ENCODE peak calls at places on chromosome 1, in nine cellular contexts. G is osteocyte, I is breast epithelium, D is upper lobe of right lung, O is HFFc6, B is coronary artery, Y is OCI-LY7, Q is HFF-Myc, E is MCF 10A. X is an unnamed sample.

GRCh38 chr1:223755432-223755792 is 43.1 kb downstream of the CAPN2 start:
- DNase-seq in I (no peak), B (no peak), Q (no peak), D (no peak), E (no peak), G (no peak), O (no peak), Y (no peak), X (peak; percentile 55)

GRCh38 chr1:44855742-44856141 is 12.7 kb upstream of the PTCH2 start:
- DNase-seq in Y (no peak), O (no peak), D (no peak), Q (no peak), E (peak; percentile 32), I (no peak), B (no peak), G (no peak), X (no peak)

GRCh38 chr1:24702511-24703293 is 42.5 kb upstream of the CLIC4 start:
- DNase-seq in I (no peak), G (no peak), O (no peak), D (no peak), E (peak; percentile 56), Y (no peak), B (no peak), Q (no peak), X (no peak)

GRCh38 chr1:206703647-206704046 is 18.9 kb downstream of the MAPKAPK2 start:
- DNase-seq in I (no peak), E (no peak), O (no peak), Y (no peak), G (no peak), D (peak; percentile 43), Q (no peak), B (no peak), X (no peak)

GRCh38 chr1:23613191-23614126 is 54.2 kb upstream of the ID3 start:
- DNase-seq in G (no peak), Y (peak; percentile 96), Q (no peak), B (no peak), O (no peak), I (no peak), E (no peak), D (no peak), X (no peak)

GRCh38 chr1:15847893-15848142 is 311 bp downstream of the SPEN start:
- DNase-seq in G (no peak), O (no peak), Y (no peak), E (no peak), D (no peak), B (no peak), Q (no peak), I (no peak), X (no peak)

GRCh38 chr1:84583648-84584047 is 9.4 kb upstream of the CTBS start:
- DNase-seq in E (no peak), O (no peak), G (no peak), I (no peak), Q (no peak), B (no peak), D (no peak), Y (no peak), X (no peak)

GRCh38 chr1:51555866-51556619 is 37.0 kb upstream of the EPS15 start:
- DNase-seq in O (no peak), Q (no peak), D (no peak), B (no peak), G (no peak), I (no peak), E (no peak), Y (no peak), X (no peak)

GRCh38 chr1:200869376-200869752 is 3.4 kb upstream of the GPR25 start:
- DNase-seq in Q (no peak), G (peak; percentile 36), D (no peak), E (no peak), I (no peak), B (no peak), Y (no peak), O (no peak), X (no peak)

GRCh38 chr1:24369199-24369598 is 44.4 kb downstream of the STPG1 start:
- DNase-seq in G (no peak), B (no peak), E (peak; percentile 87), Y (no peak), O (no peak), D (no peak), Q (no peak), I (no peak), X (no peak)

GRCh38 chr1:234911787-234912186 is 216.8 kb downstream of the TOMM20 start:
- DNase-seq in E (no peak), D (peak; percentile 59), Y (no peak), G (no peak), O (no peak), I (no peak), B (no peak), Q (no peak), X (peak; percentile 63)

GRCh38 chr1:52674497-52675384 is 23.4 kb downstream of the COA7 start:
- DNase-seq in Q (no peak), E (no peak), O (no peak), D (no peak), Y (peak; percentile 29), G (no peak), B (no peak), I (no peak), X (no peak)

GRCh38 chr1:39177641-39178040 is 26.9 kb upstream of the MACF1 start:
- DNase-seq in O (no peak), I (no peak), Q (no peak), B (no peak), D (no peak), E (no peak), G (no peak), Y (no peak), X (no peak)

GRCh38 chr1:203289281-203289981 is 15.9 kb upstream of the BTG2 start:
- DNase-seq in G (no peak), Y (peak; percentile 93), Q (no peak), B (no peak), E (no peak), O (no peak), I (no peak), D (peak; percentile 79), X (no peak)

GRCh38 chr1:203291201-203292096 is 13.9 kb upstream of the BTG2 start:
- DNase-seq in G (no peak), Y (no peak), E (no peak), B (no peak), I (no peak), D (no peak), O (no peak), Q (no peak), X (no peak)

GRCh38 chr1:203289982-203290260 is 15.4 kb upstream of the BTG2 start:
- DNase-seq in E (no peak), Y (no peak), Q (no peak), G (no peak), I (no peak), O (no peak), B (no peak), D (no peak), X (no peak)

GRCh38 chr1:203288351-203288894 is 16.9 kb upstream of the BTG2 start:
- DNase-seq in Y (no peak), Q (no peak), G (no peak), B (no peak), E (no peak), D (no peak), O (no peak), I (no peak), X (no peak)

DNA sequence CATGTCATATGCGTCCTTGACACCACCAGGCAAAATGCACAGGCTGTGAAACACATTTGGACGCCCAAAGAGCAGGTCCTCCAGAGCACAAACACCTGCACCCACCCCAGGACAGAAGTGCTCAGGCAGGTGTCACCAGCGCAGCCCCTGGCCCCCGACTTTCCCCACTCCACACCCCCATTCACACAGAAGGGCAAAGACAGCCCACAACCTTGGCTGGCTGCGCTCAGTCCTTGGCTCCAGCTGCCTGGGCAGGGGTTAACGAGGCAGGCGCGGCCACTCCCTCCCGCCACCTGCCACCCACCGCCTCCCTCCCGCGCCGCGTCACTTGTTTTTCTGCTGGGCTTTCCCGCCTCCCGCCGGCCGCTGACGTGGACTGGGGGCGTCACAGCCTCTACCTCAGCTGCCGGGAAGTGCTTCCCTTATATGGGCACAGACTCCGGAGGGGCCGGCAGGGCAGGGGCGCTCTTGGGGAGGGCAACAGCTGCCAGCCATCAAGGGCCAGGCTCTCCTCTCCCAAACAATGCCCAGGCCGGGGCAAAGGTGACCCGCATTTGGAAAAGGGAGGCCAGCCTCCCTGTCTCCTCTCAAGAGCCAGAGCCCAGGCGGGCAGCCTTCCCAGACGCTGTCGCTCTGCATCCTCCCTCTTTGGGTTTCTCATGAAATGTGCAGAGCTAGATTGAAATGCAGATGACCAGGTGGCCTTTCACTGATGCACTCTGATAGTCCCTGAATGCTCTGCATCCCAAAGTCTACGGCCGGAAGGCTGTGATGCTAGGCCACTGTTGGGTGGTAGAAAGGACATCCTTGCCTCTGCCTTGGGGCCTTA is 14.8 kb upstream of the BTG2 start:
- DNase-seq in D (peak; percentile 99), Y (peak; percentile 96), G (peak; percentile 86), Q (no peak), O (no peak), E (peak; percentile 47), I (peak; percentile 98), B (peak; percentile 98), X (no peak)
- TF ChIP-seq CTCF in D (no peak), Y (peak; percentile 17), G (no peak), Q (no peak), O (no peak), E (no peak), I (no peak), B (no peak), X (no peak)

GRCh38 chr1:97674517-97674916 is 246.3 kb downstream of the DPYD start:
- DNase-seq in G (no peak), B (no peak), E (no peak), D (no peak), I (no peak), Q (no peak), O (no peak), Y (no peak), X (no peak)

DNA sequence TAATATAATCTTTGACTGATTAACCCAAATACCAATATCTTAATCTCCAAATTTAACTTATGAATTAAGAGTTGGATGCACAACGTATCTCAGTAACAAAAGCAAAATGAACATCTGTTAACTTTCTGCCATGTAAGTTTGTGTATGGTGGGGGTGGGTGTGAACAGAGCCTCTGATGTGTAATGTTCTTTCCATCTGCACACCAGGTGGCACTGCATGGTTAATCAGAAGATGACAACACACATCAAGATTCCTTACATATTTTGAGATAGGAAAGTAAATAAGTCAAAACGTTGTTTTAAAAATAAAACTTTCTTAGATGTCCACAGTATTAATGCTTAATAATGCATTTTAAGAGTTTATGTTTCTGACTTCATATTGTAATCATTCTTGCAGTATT is 251.9 kb downstream of the DPYD start:
- DNase-seq in G (no peak), D (no peak), O (peak; percentile 6), Y (no peak), I (no peak), Q (peak; percentile 42), B (no peak), E (peak; percentile 47), X (no peak)
- TF ChIP-seq CTCF in G (peak; percentile 48), D (no peak), O (peak; percentile 66), Y (peak; percentile 47), I (no peak), Q (no peak), B (no peak), E (peak; percentile 34), X (peak; percentile 73)

GRCh38 chr1:111467805-111468716 is 5.7 kb upstream of the C1orf162 start:
- DNase-seq in E (no peak), Y (peak; percentile 16), O (no peak), I (no peak), D (no peak), G (no peak), Q (no peak), B (no peak), X (no peak)
- TF ChIP-seq CTCF in E (no peak), Y (peak; percentile 63), O (peak; percentile 33), I (no peak), D (no peak), G (no peak), Q (no peak), B (no peak), X (peak; percentile 18)

GRCh38 chr1:153404768-153405167 is 11.6 kb upstream of the S100A7A start:
- DNase-seq in I (no peak), Q (no peak), B (peak; percentile 63), D (peak; percentile 86), Y (peak; percentile 45), O (no peak), E (peak; percentile 73), G (peak; percentile 83), X (no peak)
- TF ChIP-seq CTCF in I (peak; percentile 43), Q (peak; percentile 59), B (no peak), D (peak; percentile 62), Y (peak; percentile 80), O (peak; percentile 83), E (peak; percentile 86), G (peak; percentile 34), X (peak; percentile 46)

X was measured in chondrocyte.